ENCODE peak calls at places on chromosomes 12 and 14, in seven cellular contexts. J is stimulated activated CD8-positive, alpha-beta memory T cell treated with anti-CD3 and anti-CD28 coated beads, Interleukin-7, amount 100 ng/mL, for 1 hour; F is WTC11; Y is HCT116; H is ACHN; A is globus pallidus; X is right cardiac atrium. S is an unnamed sample.

GRCh38 chr12:6215120-6215807 is 15.1 kb downstream of the CD9 start:
- DNase-seq in H (no peak), A (no peak), X (peak), F (peak), J (no peak), Y (no peak), S (no peak)

GRCh38 chr14:33848706-33849454 is 102.0 kb downstream of the EGLN3 start:
- DNase-seq in X (peak), J (no peak), Y (peak), H (peak), A (peak), F (peak), S (peak)

GRCh38 chr14:54603362-54603761 is 36.4 kb downstream of the SAMD4A start:
- DNase-seq in J (no peak), F (no peak), X (no peak), Y (no peak), H (no peak), A (no peak), S (no peak)

GRCh38 chr12:52514471-52515318 is 5.5 kb downstream of the KRT5 start:
- DNase-seq in A (no peak), F (no peak), H (no peak), Y (no peak), J (no peak), X (no peak), S (no peak)

GRCh38 chr12:75954076-75954475 is 77.5 kb downstream of the PHLDA1 start:
- DNase-seq in X (no peak), Y (peak), F (no peak), H (peak), A (no peak), J (no peak), S (no peak)

GRCh38 chr12:25986169-25986568 is 27.7 kb downstream of the RASSF8 start:
- DNase-seq in J (no peak), H (no peak), Y (no peak), F (no peak), A (no peak), X (no peak), S (no peak)

GRCh38 chr14:32559048-32559447 is 229.9 kb downstream of the AKAP6 start:
- DNase-seq in Y (no peak), A (no peak), J (no peak), X (no peak), F (no peak), H (no peak), S (no peak)

GRCh38 chr12:88854260-88854659 is 274.0 kb upstream of the KITLG start:
- DNase-seq in X (no peak), Y (peak), H (peak), F (no peak), J (no peak), A (no peak), S (no peak)

GRCh38 chr12:47403681-47404080 is 302.1 kb downstream of the RPAP3 start:
- DNase-seq in Y (no peak), J (no peak), F (no peak), A (no peak), X (no peak), H (no peak), S (no peak)

GRCh38 chr12:86663691-86664090 is 407.5 kb upstream of the MGAT4C start:
- DNase-seq in H (no peak), A (no peak), J (no peak), Y (no peak), F (no peak), X (no peak), S (no peak)

GRCh38 chr12:112852810-112853209 is 54.0 kb upstream of the OAS1 start:
- DNase-seq in H (no peak), F (no peak), A (no peak), X (no peak), Y (no peak), J (no peak), S (no peak)

GRCh38 chr12:57171668-57172067 is 24.2 kb upstream of the LRP1-AS start:
- DNase-seq in H (no peak), J (no peak), Y (no peak), A (no peak), X (peak), F (no peak), S (no peak)

GRCh38 chr12:56333197-56333678 is 562 bp downstream of the PAN2 start:
- DNase-seq in A (no peak), H (no peak), Y (no peak), F (no peak), J (no peak), X (no peak), S (no peak)

GRCh38 chr12:31867292-31867691 is 91.9 kb upstream of the RESF1 start:
- DNase-seq in A (no peak), Y (no peak), H (no peak), J (no peak), X (no peak), F (no peak), S (no peak)

GRCh38 chr14:89771251-89771650 is 183.3 kb downstream of the EFCAB11 start:
- DNase-seq in Y (no peak), F (no peak), H (no peak), J (no peak), X (no peak), A (no peak), S (no peak)

GRCh38 chr12:104600790-104601739 is 144.3 kb downstream of the CHST11 start:
- DNase-seq in J (no peak), Y (no peak), X (no peak), A (no peak), H (no peak), F (no peak), S (no peak)

GRCh38 chr12:6461401-6462233 is 8.9 kb downstream of the VAMP1 start:
- DNase-seq in X (no peak), A (peak), J (peak), H (no peak), Y (no peak), F (peak), S (peak)

GRCh38 chr12:112408621-112409020 is 784 bp downstream of the RPL6 start:
- DNase-seq in A (no peak), Y (no peak), J (no peak), F (no peak), H (peak), X (no peak), S (no peak)

GRCh38 chr12:48077111-48077510 is 28.8 kb downstream of the SENP1 start:
- DNase-seq in F (no peak), Y (no peak), J (no peak), A (no peak), X (no peak), H (no peak), S (no peak)

GRCh38 chr12:108786450-108786849 is 55.1 kb upstream of the CORO1C start:
- DNase-seq in A (no peak), F (no peak), H (no peak), Y (no peak), J (no peak), X (no peak), S (no peak)

GRCh38 chr14:62528296-62528695 is 517.0 kb downstream of the KCNH5 start:
- DNase-seq in H (no peak), A (no peak), Y (no peak), J (no peak), X (no peak), F (no peak), S (no peak)

GRCh38 chr12:70645494-70646317 is 8.5 kb upstream of the PTPRB start:
- DNase-seq in X (peak), Y (peak), F (no peak), A (no peak), H (peak), J (no peak), S (no peak)

GRCh38 chr12:70402597-70402996 is 36.5 kb downstream of the KCNMB4 start:
- DNase-seq in H (no peak), A (peak), J (no peak), X (no peak), Y (peak), F (no peak), S (no peak)

GRCh38 chr14:54105898-54106297 is 149.3 kb upstream of the BMP4 start:
- DNase-seq in A (no peak), X (no peak), J (no peak), H (no peak), F (no peak), Y (peak), S (no peak)

GRCh38 chr12:56358836-56359532 is 923 bp downstream of the STAT2 start:
- DNase-seq in J (no peak), H (peak), Y (no peak), X (no peak), A (peak), F (no peak), S (peak)